ENCODE peak calls at places on chromosome 1, in six cellular contexts. Q is fibroblast of lung, D is cardiac fibroblast, L is astrocyte, E is nephron progenitor cell, B is astrocyte of the cerebellum. R is an unnamed sample.

GRCh38 chr1:209229494-209230059 is 353.9 kb upstream of the CAMK1G start:
- DNase-seq in E (no peak), Q (no peak), L (no peak), B (no peak), D (no peak), R (no peak)

GRCh38 chr1:6041432-6042062 is 4.1 kb upstream of the KCNAB2 start:
- DNase-seq in Q (no peak), B (no peak), L (no peak), D (peak), E (peak), R (no peak)

GRCh38 chr1:47578026-47578861 is 140.4 kb downstream of the FOXD2 start:
- DNase-seq in D (no peak), E (peak), Q (peak), B (no peak), L (no peak), R (no peak)

GRCh38 chr1:27624467-27625233 is 10.3 kb downstream of the FGR start:
- DNase-seq in L (no peak), D (no peak), B (no peak), E (no peak), Q (no peak), R (no peak)

GRCh38 chr1:94805912-94806311 is 14.2 kb upstream of the SLC44A3 start:
- DNase-seq in B (peak), Q (peak), L (no peak), E (peak), D (peak), R (no peak)

GRCh38 chr1:150233359-150234308 is 2.3 kb downstream of the ANP32E start:
- DNase-seq in L (no peak), D (peak), B (no peak), E (no peak), Q (peak), R (no peak)

GRCh38 chr1:24695202-24695974 is 49.9 kb upstream of the CLIC4 start:
- DNase-seq in Q (no peak), E (no peak), D (no peak), B (no peak), L (no peak), R (no peak)

GRCh38 chr1:212070720-212071302 is 35.3 kb downstream of the DTL start:
- DNase-seq in D (peak), Q (peak), E (no peak), L (peak), B (peak), R (peak)

GRCh38 chr1:24586970-24587820 is 31.3 kb downstream of the NCMAP start:
- DNase-seq in B (peak), E (peak), Q (peak), L (peak), D (peak), R (peak)

GRCh38 chr1:239677362-239677761 is 291.0 kb downstream of the CHRM3 start:
- DNase-seq in L (no peak), E (no peak), D (no peak), Q (no peak), B (no peak), R (no peak)

GRCh38 chr1:115727706-115728249 is 40.7 kb downstream of the CASQ2 start:
- DNase-seq in L (peak), D (peak), Q (peak), B (peak), E (no peak), R (peak)

GRCh38 chr1:87795615-87796337 is 467.1 kb downstream of the LMO4 start:
- DNase-seq in L (no peak), D (no peak), E (no peak), B (no peak), Q (no peak), R (no peak)

GRCh38 chr1:1305300-1306069 is 2.2 kb downstream of the ACAP3 start:
- DNase-seq in D (peak), B (peak), Q (peak), E (no peak), L (peak), R (peak)

GRCh38 chr1:244992833-244993232 is 128.5 kb upstream of the HNRNPU start:
- DNase-seq in L (peak), B (no peak), Q (no peak), E (no peak), D (peak), R (no peak)

GRCh38 chr1:54117815-54118563 is 34.8 kb downstream of the CDCP2 start:
- DNase-seq in E (no peak), B (no peak), L (peak), D (no peak), Q (no peak), R (no peak)

GRCh38 chr1:228393268-228393699 is 13.4 kb downstream of the TRIM11 start:
- DNase-seq in L (peak), Q (peak), D (peak), E (no peak), B (no peak), R (no peak)

GRCh38 chr1:174723815-174724214 is 275.9 kb upstream of the CACYBP start:
- DNase-seq in B (no peak), E (no peak), Q (no peak), L (no peak), D (no peak), R (no peak)

GRCh38 chr1:174726167-174726879 is 273.4 kb upstream of the CACYBP start:
- DNase-seq in L (peak), D (peak), E (no peak), B (peak), Q (peak), R (no peak)

GRCh38 chr1:174721246-174721645 is 273.5 kb downstream of the GPR52 start:
- DNase-seq in E (no peak), L (no peak), Q (no peak), D (no peak), B (no peak), R (no peak)

GRCh38 chr1:174726880-174727585 is 272.7 kb upstream of the CACYBP start:
- DNase-seq in L (no peak), B (no peak), Q (no peak), E (no peak), D (no peak), R (no peak)
- TF ChIP-seq CTCF in L (peak), B (no peak), Q (no peak), E (no peak), D (no peak), R (no peak)

GRCh38 chr1:234618726-234619049 is 8.7 kb upstream of the IRF2BP2 start:
- DNase-seq in D (no peak), L (no peak), Q (no peak), E (no peak), B (no peak), R (no peak)
- TF ChIP-seq CTCF in D (no peak), L (no peak), Q (no peak), E (no peak), B (no peak), R (no peak)

DNA sequence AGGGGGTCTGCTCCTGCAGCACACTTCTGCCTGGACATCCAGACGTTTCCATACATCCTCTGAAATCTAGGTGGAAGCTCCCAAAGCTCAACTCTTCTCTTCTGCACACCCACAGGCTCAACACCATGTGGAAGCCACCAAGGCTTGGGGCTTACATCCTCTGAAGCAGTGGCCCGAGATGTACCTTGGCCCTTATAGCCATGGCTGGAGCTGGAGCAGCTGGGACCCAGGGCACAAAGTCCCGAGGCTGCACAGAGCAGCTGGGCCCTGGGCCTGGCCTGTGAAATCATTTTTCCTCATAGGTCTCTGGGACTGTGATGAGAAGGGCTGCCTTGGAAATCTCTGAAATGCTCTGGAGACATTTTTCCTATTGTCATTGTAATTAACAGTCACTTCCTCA is 645.5 kb downstream of the RWDD3 start:
- DNase-seq in B (no peak), D (no peak), L (no peak), E (no peak), Q (no peak), R (no peak)
- TF ChIP-seq CTCF in B (no peak), D (no peak), L (no peak), E (no peak), Q (no peak), R (no peak)

DNA sequence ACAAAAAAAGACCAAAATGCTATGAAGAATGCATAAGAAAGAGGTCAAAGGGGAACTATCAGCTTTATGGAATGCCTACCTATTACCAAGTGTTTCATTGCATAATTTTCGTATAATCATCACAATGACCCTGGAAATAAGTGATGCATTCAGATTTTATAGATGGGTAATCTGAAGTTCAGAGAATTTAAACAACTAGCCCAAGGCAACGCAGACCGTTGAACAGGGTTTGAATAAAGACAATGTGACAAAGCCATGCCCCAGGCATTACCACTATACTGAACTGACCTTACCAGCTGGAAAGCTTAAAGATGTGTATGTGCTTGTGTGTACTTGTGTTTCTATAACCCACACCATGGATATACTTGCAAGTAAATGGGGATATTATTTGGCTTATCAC is 827.6 kb upstream of the ADGRL2 start:
- DNase-seq in D (no peak), E (no peak), Q (no peak), L (no peak), B (no peak), R (no peak)
- TF ChIP-seq CTCF in D (no peak), E (no peak), Q (no peak), L (no peak), B (no peak), R (no peak)

GRCh38 chr1:201505505-201505893 is 1.4 kb downstream of the CSRP1 start:
- DNase-seq in B (no peak), D (peak), Q (peak), E (no peak), L (peak), R (no peak)
- TF ChIP-seq CTCF in B (no peak), D (no peak), Q (no peak), E (no peak), L (no peak), R (no peak)